ENCODE peak calls at places on chromosomes 11 and 22, in ten cellular contexts. F is IMR-90, U is lower leg skin, B is A549, N is prostate gland, H is tibial nerve, L is right lobe of liver, E is NB4, Q is ovary, D is uterus. K is an unnamed sample.

GRCh38 chr11:73323464-73323863 is 15.4 kb downstream of the ARHGEF17 start:
- DNase-seq in F (peak), N (no peak), B (no peak), E (no peak), D (peak), L (peak), H (peak), U (peak), Q (peak), K (no peak)

GRCh38 chr11:71446942-71447688 is 1.1 kb downstream of the DHCR7 start:
- DNase-seq in H (no peak), Q (no peak), U (no peak), L (peak), E (peak), N (peak), D (no peak), F (peak), B (no peak), K (no peak)

GRCh38 chr11:3200388-3201111 is 18.1 kb downstream of the MRGPRG start:
- DNase-seq in F (no peak), H (no peak), U (peak), B (no peak), E (no peak), D (no peak), N (no peak), L (no peak), Q (peak), K (no peak)

GRCh38 chr11:126452256-126452655 is 96.8 kb downstream of the ST3GAL4 start:
- DNase-seq in L (no peak), D (no peak), N (no peak), E (no peak), H (no peak), F (no peak), U (no peak), Q (no peak), B (no peak), K (no peak)

GRCh38 chr11:106986261-106986660 is 32.0 kb downstream of the GUCY1A2 start:
- DNase-seq in N (no peak), H (no peak), U (no peak), L (no peak), B (no peak), Q (no peak), F (peak), E (no peak), D (peak), K (no peak)

GRCh38 chr11:6931146-6931713 is 5.0 kb downstream of the ZNF215 start:
- DNase-seq in N (no peak), L (no peak), H (no peak), E (no peak), U (no peak), Q (no peak), B (no peak), F (peak), D (no peak), K (no peak)

GRCh38 chr11:10454902-10455631 is at the start of gene AMPD3:
- DNase-seq in B (peak), L (no peak), Q (peak), D (peak), H (no peak), N (peak), F (peak), E (peak), U (no peak), K (peak)

GRCh38 chr11:5198285-5198684 is 2.2 kb downstream of the OR51V1 start:
- DNase-seq in E (no peak), D (no peak), H (no peak), U (no peak), F (no peak), L (no peak), Q (no peak), B (no peak), N (no peak), K (no peak)

GRCh38 chr11:133172349-133172748 is 360.0 kb downstream of the OPCML start:
- DNase-seq in H (no peak), N (no peak), B (no peak), Q (no peak), D (no peak), F (no peak), U (peak), L (no peak), E (no peak), K (no peak)

GRCh38 chr22:42343136-42343484 is 72.7 kb upstream of the TCF20 start:
- DNase-seq in B (no peak), D (no peak), F (no peak), Q (peak), U (no peak), N (no peak), E (no peak), L (no peak), H (no peak), K (no peak)

GRCh38 chr11:44235765-44236201 is 74.2 kb downstream of the ALX4 start:
- DNase-seq in D (no peak), B (no peak), L (no peak), E (no peak), Q (no peak), H (no peak), F (peak), N (no peak), U (no peak), K (no peak)

GRCh38 chr11:65111537-65112225 is at the start of gene TM7SF2:
- DNase-seq in U (peak), H (peak), D (peak), E (peak), L (peak), B (peak), N (peak), Q (peak), F (peak), K (no peak)
- TF ChIP-seq POLR2A in U (no peak), H (peak), D (peak), E (peak), L (peak), B (peak), N (peak), Q (peak), F (peak), K (no peak)

DNA sequence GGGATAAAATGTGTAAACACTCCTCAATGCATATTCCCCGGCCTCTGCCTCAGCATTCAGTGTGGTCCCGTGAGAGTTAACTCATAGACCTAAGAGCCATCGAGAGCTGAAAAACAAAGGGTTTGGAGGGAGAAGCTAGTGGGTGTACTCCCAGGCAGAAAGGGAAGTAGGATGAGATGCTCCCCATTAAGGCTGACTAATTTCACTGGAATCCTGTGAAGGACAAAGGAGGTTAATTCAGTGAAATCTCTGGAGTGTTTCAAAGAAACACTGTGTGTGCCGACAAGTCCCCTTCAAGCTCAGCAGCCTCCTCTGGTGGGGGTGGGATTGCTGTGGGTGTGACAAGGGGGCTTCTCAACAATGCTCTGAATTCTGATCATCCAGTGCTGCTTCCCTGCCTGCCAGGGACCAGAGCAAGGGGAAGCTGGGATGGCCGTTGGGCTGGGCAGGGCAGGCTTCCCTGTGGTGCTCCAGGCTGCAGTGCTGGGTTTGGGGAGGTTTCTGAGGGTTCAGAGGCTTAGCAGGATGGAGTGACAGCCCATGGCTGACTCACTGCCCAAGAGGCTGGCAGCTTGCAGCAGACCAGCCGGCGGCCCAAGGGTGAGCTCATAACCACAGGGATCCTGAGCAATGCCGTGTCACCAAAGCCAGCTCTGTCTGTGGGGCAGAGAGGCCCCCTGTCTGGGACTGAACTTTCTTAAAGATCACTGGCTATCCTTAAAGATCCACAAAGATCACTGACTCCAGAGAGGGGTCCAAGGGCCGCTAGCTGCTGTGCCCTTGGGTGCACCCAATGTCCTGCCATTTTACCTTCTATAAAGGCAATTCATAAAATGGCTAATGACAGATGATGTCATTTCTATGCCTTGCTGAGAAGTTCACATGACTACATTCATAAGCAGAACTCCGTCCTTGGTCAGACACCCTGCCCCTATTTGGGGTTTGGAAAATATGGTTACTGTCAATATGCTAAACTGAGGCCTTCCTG is 61.3 kb upstream of the BMAL1 start:
- DNase-seq in F (peak), B (peak), L (no peak), U (no peak), H (no peak), N (no peak), D (no peak), E (peak), Q (no peak), K (peak)
- TF ChIP-seq POLR2A in F (peak), B (no peak), L (no peak), U (no peak), H (no peak), N (no peak), D (no peak), E (no peak), Q (no peak), K (peak)

GRCh38 chr11:60852639-60853468 is 2.9 kb downstream of the PTGDR2 start:
- DNase-seq in B (no peak), L (no peak), N (no peak), F (no peak), Q (no peak), D (no peak), E (no peak), U (no peak), H (no peak), K (no peak)

GRCh38 chr11:60854140-60854846 is 1.5 kb downstream of the PTGDR2 start:
- DNase-seq in N (no peak), D (no peak), L (no peak), U (no peak), Q (no peak), E (peak), H (no peak), F (no peak), B (no peak), K (no peak)

GRCh38 chr11:60851327-60852059 is 4.3 kb downstream of the PTGDR2 start:
- DNase-seq in F (no peak), E (no peak), D (no peak), H (no peak), Q (no peak), B (no peak), N (no peak), L (no peak), U (no peak), K (no peak)

GRCh38 chr11:60853469-60853950 is 2.2 kb downstream of the PTGDR2 start:
- DNase-seq in N (no peak), D (no peak), L (no peak), B (no peak), U (no peak), F (no peak), H (no peak), Q (no peak), E (no peak), K (no peak)

DNA sequence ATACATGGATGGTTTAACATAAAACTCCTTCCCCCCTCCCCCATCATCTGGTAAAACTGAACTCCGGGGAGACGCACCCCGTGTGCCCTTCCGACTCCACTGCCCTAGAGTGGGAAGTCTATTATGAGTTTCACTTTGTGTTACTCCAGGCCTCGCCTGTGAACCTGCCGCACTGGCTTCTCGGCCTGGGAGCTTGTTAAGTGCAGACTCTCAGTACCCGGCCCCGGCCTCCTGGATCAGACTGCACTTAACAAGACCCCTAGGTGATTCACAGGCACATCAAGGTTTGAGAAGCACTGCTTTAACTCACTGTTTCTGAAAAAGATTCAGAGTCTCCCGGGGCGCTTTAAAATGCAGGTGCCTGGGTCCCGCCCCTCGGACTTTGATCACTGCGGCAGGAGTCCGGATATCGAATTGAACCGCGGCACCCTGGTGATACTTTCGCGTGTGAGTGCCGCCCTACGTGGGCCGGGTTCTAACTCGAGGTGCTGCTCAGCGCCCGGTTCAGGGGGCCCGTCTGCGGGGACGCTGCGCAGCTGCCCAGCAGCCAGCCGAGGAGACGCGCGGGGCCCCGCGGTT is 3.6 kb downstream of the PTGDR2 start:
- DNase-seq in E (no peak), F (no peak), H (no peak), Q (no peak), B (no peak), L (peak), N (no peak), U (no peak), D (no peak), K (no peak)
- TF ChIP-seq POLR2A in E (no peak), F (no peak), H (no peak), Q (no peak), B (no peak), L (peak), N (no peak), U (no peak), D (no peak), K (no peak)

GRCh38 chr11:128587415-128587814 is at the start of gene ETS1:
- DNase-seq in D (no peak), H (no peak), N (no peak), Q (no peak), F (no peak), B (peak), L (no peak), U (no peak), E (no peak), K (no peak)
- TF ChIP-seq POLR2A in D (peak), H (no peak), N (no peak), Q (no peak), F (no peak), B (no peak), L (no peak), U (no peak), E (no peak), K (no peak)

K was measured in H54.